ENCODE peak calls at places on chromosomes 5 and 9, in four cellular contexts. D is tibial nerve, V is cardiac muscle cell, O is thyroid gland. M is an unnamed sample.

GRCh38 chr9:116979461-116979860 is 292.4 kb downstream of the TRIM32 start:
- DNase-seq in D (no peak), V (no peak), O (no peak), M (no peak)

GRCh38 chr9:68560131-68560844 is 19.6 kb upstream of the TMEM252 start:
- DNase-seq in D (peak; percentile 50), V (peak; percentile 97), O (peak; percentile 24), M (peak; percentile 58)

GRCh38 chr5:27491047-27491446 is 452.7 kb upstream of the CDH9 start:
- DNase-seq in D (no peak), V (no peak), O (no peak), M (no peak)

GRCh38 chr9:32584784-32585183 is 11.8 kb upstream of the NDUFB6 start:
- DNase-seq in D (no peak), V (no peak), O (no peak), M (no peak)

GRCh38 chr5:110832683-110833082 is 93.9 kb downstream of the SLC25A46 start:
- DNase-seq in D (no peak), V (no peak), O (no peak), M (no peak)

GRCh38 chr5:65555266-65555665 is 7.7 kb downstream of the CENPK start:
- DNase-seq in D (no peak), V (peak; percentile 22), O (no peak), M (no peak)

GRCh38 chr9:94867281-94867841 is 140.9 kb downstream of the AOPEP start:
- DNase-seq in D (peak; percentile 44), V (peak; percentile 89), O (peak; percentile 87), M (no peak)

GRCh38 chr9:82052081-82052480 is 63.5 kb downstream of the SPATA31D1 start:
- DNase-seq in D (no peak), V (no peak), O (no peak), M (no peak)

GRCh38 chr5:157303667-157304327 is 37.9 kb downstream of the CYFIP2 start:
- DNase-seq in D (no peak), V (no peak), O (no peak), M (no peak)

GRCh38 chr5:10946050-10946449 is 185.0 kb upstream of the DAP start:
- DNase-seq in D (no peak), V (no peak), O (no peak), M (no peak)

GRCh38 chr9:129434187-129434586 is 186.7 kb downstream of the C9orf50 start:
- DNase-seq in D (no peak), V (peak; percentile 32), O (no peak), M (no peak)

GRCh38 chr5:33984671-33985124 is at the start of gene SLC45A2:
- DNase-seq in D (no peak), V (peak; percentile 35), O (no peak), M (no peak)

GRCh38 chr9:131258698-131259431 is 17.4 kb downstream of the FAM78A start:
- DNase-seq in D (no peak), V (no peak), O (no peak), M (no peak)

GRCh38 chr5:143977891-143978448 is 166.0 kb downstream of the HMHB1 start:
- DNase-seq in D (no peak), V (no peak), O (no peak), M (no peak)

GRCh38 chr5:6201626-6202025 is 176.7 kb downstream of the MED10 start:
- DNase-seq in D (no peak), V (peak; percentile 1), O (no peak), M (no peak)

GRCh38 chr9:4009006-4009511 is 290.8 kb downstream of the GLIS3 start:
- DNase-seq in D (no peak), V (no peak), O (no peak), M (no peak)

GRCh38 chr5:17424674-17425073 is 73.4 kb upstream of the TAF11L2 start:
- DNase-seq in D (no peak), V (no peak), O (no peak), M (no peak)

GRCh38 chr5:168877132-168877895 is 298.1 kb upstream of the PANK3 start:
- DNase-seq in D (no peak), V (no peak), O (peak; percentile 49), M (no peak)

GRCh38 chr5:31531543-31531887 is 378 bp downstream of the DROSHA start:
- DNase-seq in D (no peak), V (peak; percentile 26), O (peak; percentile 30), M (no peak)

GRCh38 chr5:170809551-170809950 is 26.0 kb downstream of the GABRP start:
- DNase-seq in D (no peak), V (peak; percentile 72), O (peak; percentile 14), M (no peak)

GRCh38 chr5:5062903-5063302 is 77.2 kb upstream of the ADAMTS16 start:
- DNase-seq in D (no peak), V (no peak), O (no peak), M (no peak)

GRCh38 chr5:155728146-155728856 is 598.7 kb upstream of the SGCD start:
- DNase-seq in D (peak; percentile 16), V (peak; percentile 50), O (peak; percentile 49), M (peak; percentile 37)

GRCh38 chr5:78698218-78698751 is 49.7 kb upstream of the LHFPL2 start:
- DNase-seq in D (peak; percentile 36), V (peak; percentile 87), O (no peak), M (no peak)

GRCh38 chr9:96216618-96217017 is 85.4 kb downstream of the HSD17B3 start:
- DNase-seq in D (no peak), V (no peak), O (no peak), M (no peak)

GRCh38 chr9:82488702-82489578 is 500.4 kb downstream of the SPATA31D1 start:
- DNase-seq in D (peak; percentile 64), V (peak; percentile 87), O (no peak), M (no peak)

GRCh38 chr5:139149477-139150199 is 48.5 kb downstream of the SIL1 start:
- DNase-seq in D (no peak), V (peak; percentile 82), O (no peak), M (no peak)

GRCh38 chr9:14908221-14909206 is 1.7 kb downstream of the FREM1 start:
- DNase-seq in D (no peak), V (no peak), O (peak; percentile 9), M (no peak)

GRCh38 chr5:170693701-170694100 is 89.8 kb upstream of the GABRP start:
- DNase-seq in D (no peak), V (no peak), O (no peak), M (no peak)

GRCh38 chr5:56751914-56752313 is 63.4 kb upstream of the MAP3K1 start:
- DNase-seq in D (no peak), V (no peak), O (no peak), M (no peak)

GRCh38 chr5:65032250-65032649 is 263.5 kb downstream of the CWC27 start:
- DNase-seq in D (no peak), V (peak; percentile 92), O (no peak), M (no peak)

GRCh38 chr5:88089757-88090390 is 178.8 kb downstream of the TMEM161B start:
- DNase-seq in D (no peak), V (no peak), O (no peak), M (no peak)

DNA sequence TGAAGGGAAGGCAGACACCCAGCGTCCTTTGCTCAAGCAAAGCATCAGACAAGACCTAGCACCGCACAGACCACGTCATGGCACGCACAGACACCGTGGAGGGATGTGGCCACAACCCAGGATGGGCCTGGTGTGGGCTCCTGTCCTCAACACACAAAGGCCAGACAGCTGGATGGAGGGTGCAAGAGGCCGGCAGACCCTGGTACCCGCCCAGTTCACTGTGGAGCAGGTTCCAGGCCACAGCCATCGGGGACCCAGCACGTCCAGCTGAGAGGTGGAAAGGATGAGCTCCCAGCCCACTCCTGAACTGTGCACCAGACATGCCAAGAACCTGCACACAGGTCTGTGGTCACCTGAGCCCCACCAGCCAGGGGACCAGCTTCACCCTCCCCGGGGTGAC is 15.0 kb upstream of the ZDHHC11 start:
- DNase-seq in D (no peak), V (no peak), O (no peak), M (no peak)
- H3K36me3 ChIP-seq in D (peaks cover 21% of the 10 kb centered on the region), V (peaks cover 35% of the 10 kb centered on the region), O (peaks cover 55% of the 10 kb centered on the region), M (peaks cover 53% of the 10 kb centered on the region)

DNA sequence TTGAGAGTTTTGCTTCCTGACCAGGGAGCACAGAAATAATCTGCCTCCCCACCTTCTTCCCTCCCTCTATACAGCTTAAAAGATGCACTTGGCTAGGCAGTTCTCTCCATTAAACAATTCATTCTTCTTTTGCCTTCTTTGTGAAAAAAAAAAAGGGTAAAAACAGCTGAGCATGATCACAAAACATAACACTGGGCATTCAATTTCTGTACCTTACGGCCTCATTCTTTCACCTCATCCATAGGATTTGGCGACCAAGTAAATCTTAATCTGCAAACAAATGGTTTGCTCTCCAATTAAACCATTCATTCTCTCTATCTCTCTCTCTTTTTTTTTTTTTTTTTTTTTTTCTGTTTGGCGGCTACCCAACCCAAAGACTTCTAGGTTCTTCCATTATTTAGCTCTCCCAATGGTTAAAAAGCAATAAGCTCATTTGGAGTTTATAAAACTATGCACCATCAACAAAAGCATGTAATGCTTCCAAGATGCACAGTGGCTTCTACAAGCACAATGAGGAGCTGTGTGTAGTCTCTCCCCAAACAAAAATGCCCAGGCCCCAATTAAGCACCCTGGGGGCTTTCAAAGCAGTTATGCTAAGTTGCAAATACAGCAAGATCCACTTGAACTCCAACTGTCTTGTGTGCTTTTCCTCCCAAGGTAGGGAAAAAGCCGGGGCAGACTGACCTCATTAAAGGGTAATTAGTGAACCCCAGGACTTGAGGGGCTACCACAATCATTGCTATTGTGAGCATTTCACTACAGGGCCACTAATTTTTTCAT is 13.4 kb downstream of the ZNF608 start:
- DNase-seq in D (no peak), V (no peak), O (no peak), M (no peak)
- H3K4me3 ChIP-seq in D (no peak overlapping the region), V (peak overlapping the region; percentile 5), O (no peak overlapping the region), M (no peak overlapping the region)

DNA sequence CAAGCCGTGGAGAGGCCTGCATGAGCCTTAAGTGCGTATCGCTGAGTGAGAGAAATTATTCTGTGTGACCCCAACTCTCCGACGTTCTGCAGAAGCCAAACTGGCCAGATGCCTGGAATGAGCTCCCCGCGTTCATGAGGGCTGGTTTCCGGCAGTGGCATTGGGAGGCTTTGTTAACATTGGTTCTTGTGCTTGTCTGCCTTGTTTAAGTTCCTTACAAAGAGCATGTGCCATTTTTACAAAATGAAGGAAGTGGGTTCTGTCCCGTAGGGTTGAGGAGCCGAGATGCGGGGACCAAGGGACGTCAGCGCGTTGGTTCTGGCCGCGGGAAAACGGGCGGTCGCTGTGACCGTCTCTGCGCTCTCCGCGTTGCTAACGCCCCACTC is 13.2 kb downstream of the RABL6 start:
- DNase-seq in D (no peak), V (peak; percentile 47), O (no peak), M (no peak)
- H3K36me3 ChIP-seq in D (no peaks in the 10 kb centered on the region), V (peaks cover 6% of the 10 kb centered on the region), O (peaks cover 7% of the 10 kb centered on the region), M (peaks cover 14% of the 10 kb centered on the region)

DNA sequence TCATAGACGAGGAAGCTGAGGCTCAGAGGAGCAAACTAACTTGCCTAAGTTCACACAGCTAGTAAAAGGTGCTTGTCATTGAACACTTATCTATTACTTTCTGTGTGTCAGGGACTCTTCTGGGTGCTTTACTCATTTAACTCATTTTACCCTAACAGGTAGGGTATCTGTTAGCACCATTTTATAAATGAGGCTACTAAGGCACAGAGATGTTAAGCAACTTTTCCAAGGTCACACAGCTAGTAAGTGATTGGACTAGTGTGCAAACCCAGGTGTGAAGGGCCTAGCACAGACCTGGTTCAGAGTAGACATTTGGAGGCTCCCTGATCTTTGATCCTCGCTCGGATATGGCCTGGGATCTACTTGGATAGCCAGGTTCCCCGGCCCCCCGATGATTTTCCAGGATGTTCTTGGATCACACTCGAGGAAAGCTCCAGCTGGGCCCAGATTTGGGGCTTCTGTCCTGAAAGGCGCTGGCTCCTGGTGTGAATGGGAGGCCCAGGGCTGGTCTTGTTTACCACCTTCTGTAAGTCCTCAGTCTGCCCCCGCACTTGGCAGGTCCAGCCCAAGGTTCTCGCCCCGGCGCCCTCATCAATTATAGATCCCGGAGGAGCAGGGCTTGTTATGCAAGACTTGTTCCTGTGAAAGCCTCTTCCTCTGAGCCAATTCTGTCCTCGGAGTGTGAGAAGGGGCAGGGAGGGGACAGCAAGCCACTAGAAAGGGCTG is 37.5 kb downstream of the GSN start:
- DNase-seq in D (peak; percentile 83), V (peak; percentile 33), O (peak; percentile 44), M (no peak)
- H3K4me3 ChIP-seq in D (no peak overlapping the region), V (no peak overlapping the region), O (no peak overlapping the region), M (no peak overlapping the region)

M was measured in iPS DF 6.9.